ENCODE peak calls at places on chromosome 17, in ten cellular contexts. One of them, this sample, is unnamed.

GRCh38 chr17:76119409-76120371 is 16.1 kb upstream of the EXOC7 start:
- DNase-seq in psoas muscle: no peak
- DNase-seq in WTC11: no peak
- DNase-seq in right lobe of liver: no peak
- DNase-seq in neural progenitor cell: no peak
- DNase-seq in stomach: no peak
- DNase-seq in fibroblast of pulmonary artery: no peak
- DNase-seq in K562: no peak
- DNase-seq in AG04450: no peak
- DNase-seq in H9: no peak
- DNase-seq in this sample: no peak

GRCh38 chr17:75343007-75343406 is 53.8 kb upstream of the SLC25A19 start:
- DNase-seq in right lobe of liver: no peak
- DNase-seq in WTC11: no peak
- DNase-seq in fibroblast of pulmonary artery: no peak
- DNase-seq in stomach: no peak
- DNase-seq in AG04450: no peak
- DNase-seq in neural progenitor cell: no peak
- DNase-seq in K562: no peak
- DNase-seq in H9: no peak
- DNase-seq in psoas muscle: no peak
- DNase-seq in this sample: no peak

GRCh38 chr17:42422412-42422957 is 571 bp downstream of the CAVIN1 start:
- DNase-seq in H9: peak
- DNase-seq in K562: peak
- DNase-seq in right lobe of liver: peak
- DNase-seq in fibroblast of pulmonary artery: no peak
- DNase-seq in neural progenitor cell: peak
- DNase-seq in stomach: peak
- DNase-seq in AG04450: no peak
- DNase-seq in WTC11: peak
- DNase-seq in psoas muscle: peak
- DNase-seq in this sample: peak

GRCh38 chr17:80101160-80101945 is at the start of gene GAA:
- DNase-seq in neural progenitor cell: peak
- DNase-seq in K562: peak
- DNase-seq in right lobe of liver: peak
- DNase-seq in fibroblast of pulmonary artery: peak
- DNase-seq in AG04450: no peak
- DNase-seq in psoas muscle: peak
- DNase-seq in WTC11: peak
- DNase-seq in stomach: peak
- DNase-seq in H9: peak
- DNase-seq in this sample: peak

GRCh38 chr17:39080416-39081179 is 70.8 kb downstream of the PLXDC1 start:
- DNase-seq in neural progenitor cell: peak
- DNase-seq in right lobe of liver: no peak
- DNase-seq in AG04450: no peak
- DNase-seq in H9: no peak
- DNase-seq in psoas muscle: peak
- DNase-seq in WTC11: no peak
- DNase-seq in stomach: no peak
- DNase-seq in fibroblast of pulmonary artery: peak
- DNase-seq in K562: no peak
- DNase-seq in this sample: no peak

GRCh38 chr17:49894761-49895160 is 46.9 kb upstream of the TAC4 start:
- DNase-seq in stomach: no peak
- DNase-seq in psoas muscle: no peak
- DNase-seq in K562: no peak
- DNase-seq in neural progenitor cell: no peak
- DNase-seq in WTC11: no peak
- DNase-seq in H9: no peak
- DNase-seq in AG04450: no peak
- DNase-seq in fibroblast of pulmonary artery: no peak
- DNase-seq in right lobe of liver: no peak
- DNase-seq in this sample: no peak

GRCh38 chr17:66331038-66331816 is 28.8 kb downstream of the PRKCA start:
- DNase-seq in right lobe of liver: no peak
- DNase-seq in psoas muscle: no peak
- DNase-seq in AG04450: no peak
- DNase-seq in stomach: no peak
- DNase-seq in K562: peak
- DNase-seq in fibroblast of pulmonary artery: no peak
- DNase-seq in H9: no peak
- DNase-seq in WTC11: no peak
- DNase-seq in neural progenitor cell: no peak
- DNase-seq in this sample: no peak

GRCh38 chr17:42001729-42002128 is 15.5 kb downstream of the DNAJC7 start:
- DNase-seq in AG04450: no peak
- DNase-seq in stomach: no peak
- DNase-seq in fibroblast of pulmonary artery: no peak
- DNase-seq in right lobe of liver: no peak
- DNase-seq in WTC11: no peak
- DNase-seq in neural progenitor cell: no peak
- DNase-seq in psoas muscle: no peak
- DNase-seq in H9: no peak
- DNase-seq in K562: no peak
- DNase-seq in this sample: no peak

GRCh38 chr17:49783051-49783715 is 5.3 kb upstream of the KAT7 start:
- DNase-seq in right lobe of liver: no peak
- DNase-seq in K562: no peak
- DNase-seq in stomach: no peak
- DNase-seq in H9: no peak
- DNase-seq in fibroblast of pulmonary artery: no peak
- DNase-seq in psoas muscle: no peak
- DNase-seq in AG04450: no peak
- DNase-seq in WTC11: no peak
- DNase-seq in neural progenitor cell: no peak
- DNase-seq in this sample: no peak

GRCh38 chr17:82603981-82604448 is 44.2 kb downstream of the WDR45B start:
- DNase-seq in K562: no peak
- DNase-seq in neural progenitor cell: no peak
- DNase-seq in stomach: peak
- DNase-seq in fibroblast of pulmonary artery: no peak
- DNase-seq in right lobe of liver: peak
- DNase-seq in WTC11: no peak
- DNase-seq in AG04450: no peak
- DNase-seq in H9: no peak
- DNase-seq in psoas muscle: no peak
- DNase-seq in this sample: no peak

DNA sequence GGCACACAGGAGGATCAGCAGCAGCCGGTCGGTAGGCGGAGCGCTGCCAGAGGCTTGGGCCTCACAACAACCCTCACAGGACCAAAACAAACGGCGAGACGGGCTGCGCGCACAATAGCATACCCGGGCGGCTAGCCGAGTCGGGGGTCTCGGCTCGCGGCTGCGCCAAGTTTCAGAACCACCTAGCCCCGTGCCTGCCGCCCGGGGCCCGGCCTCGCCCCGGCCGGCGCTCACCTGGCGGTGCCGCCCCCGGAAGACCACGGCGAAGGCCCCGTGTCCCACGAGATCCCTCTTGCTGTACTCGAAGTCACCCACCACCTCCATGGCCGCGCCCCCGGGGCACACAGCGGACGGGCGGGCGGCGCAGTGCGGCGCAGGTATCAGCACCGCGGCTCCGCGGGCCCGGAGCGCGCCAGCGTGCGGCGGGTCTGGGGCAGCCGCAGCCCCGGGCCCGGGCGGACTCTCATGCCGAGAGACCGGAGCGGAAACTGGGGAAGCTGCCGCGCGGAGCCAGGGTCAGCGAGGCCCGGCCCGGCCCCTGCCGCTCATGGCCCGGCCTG is 562 bp downstream of the ULK2 start:
- DNase-seq in H9: peak
- DNase-seq in stomach: peak
- DNase-seq in K562: no peak
- DNase-seq in fibroblast of pulmonary artery: peak
- DNase-seq in WTC11: peak
- DNase-seq in psoas muscle: peak
- DNase-seq in neural progenitor cell: peak
- DNase-seq in AG04450: no peak
- DNase-seq in right lobe of liver: peak
- DNase-seq in this sample: peak
- TF ChIP-seq CTCF in H9: peak
- TF ChIP-seq CTCF in stomach: no peak
- TF ChIP-seq CTCF in K562: no peak
- TF ChIP-seq CTCF in fibroblast of pulmonary artery: peak
- TF ChIP-seq CTCF in WTC11: no peak
- TF ChIP-seq CTCF in psoas muscle: no peak
- TF ChIP-seq CTCF in neural progenitor cell: peak
- TF ChIP-seq CTCF in AG04450: peak
- TF ChIP-seq CTCF in right lobe of liver: peak
- TF ChIP-seq CTCF in this sample: no peak

DNA sequence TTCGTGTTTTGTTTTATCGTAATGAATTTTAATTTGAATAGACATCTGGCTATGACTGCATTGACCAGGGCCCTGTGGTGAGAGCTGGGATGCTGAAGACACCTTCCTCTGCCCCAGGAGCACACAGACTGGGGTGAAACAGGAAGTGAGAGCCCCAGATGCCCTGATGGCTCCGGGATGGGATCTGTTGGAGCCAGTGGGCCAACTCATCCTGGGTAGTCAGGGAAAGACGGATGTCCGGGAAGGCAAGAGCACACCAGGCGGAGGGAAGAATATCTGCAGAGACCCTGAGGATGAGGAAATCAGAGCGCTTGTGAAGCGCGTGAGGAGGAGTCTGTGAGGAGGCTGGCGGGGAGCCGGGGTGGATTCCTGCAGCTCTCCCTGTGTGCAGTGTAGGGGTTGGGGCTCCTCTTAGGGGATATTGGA is 71.5 kb upstream of the LGALS9 start:
- DNase-seq in stomach: no peak
- DNase-seq in H9: no peak
- DNase-seq in neural progenitor cell: no peak
- DNase-seq in fibroblast of pulmonary artery: peak
- DNase-seq in K562: no peak
- DNase-seq in WTC11: no peak
- DNase-seq in AG04450: peak
- DNase-seq in right lobe of liver: no peak
- DNase-seq in psoas muscle: peak
- DNase-seq in this sample: no peak
- TF ChIP-seq CTCF in stomach: no peak
- TF ChIP-seq CTCF in H9: no peak
- TF ChIP-seq CTCF in neural progenitor cell: no peak
- TF ChIP-seq CTCF in fibroblast of pulmonary artery: peak
- TF ChIP-seq CTCF in K562: no peak
- TF ChIP-seq CTCF in WTC11: no peak
- TF ChIP-seq CTCF in AG04450: peak
- TF ChIP-seq CTCF in right lobe of liver: no peak
- TF ChIP-seq CTCF in psoas muscle: no peak
- TF ChIP-seq CTCF in this sample: no peak

DNA sequence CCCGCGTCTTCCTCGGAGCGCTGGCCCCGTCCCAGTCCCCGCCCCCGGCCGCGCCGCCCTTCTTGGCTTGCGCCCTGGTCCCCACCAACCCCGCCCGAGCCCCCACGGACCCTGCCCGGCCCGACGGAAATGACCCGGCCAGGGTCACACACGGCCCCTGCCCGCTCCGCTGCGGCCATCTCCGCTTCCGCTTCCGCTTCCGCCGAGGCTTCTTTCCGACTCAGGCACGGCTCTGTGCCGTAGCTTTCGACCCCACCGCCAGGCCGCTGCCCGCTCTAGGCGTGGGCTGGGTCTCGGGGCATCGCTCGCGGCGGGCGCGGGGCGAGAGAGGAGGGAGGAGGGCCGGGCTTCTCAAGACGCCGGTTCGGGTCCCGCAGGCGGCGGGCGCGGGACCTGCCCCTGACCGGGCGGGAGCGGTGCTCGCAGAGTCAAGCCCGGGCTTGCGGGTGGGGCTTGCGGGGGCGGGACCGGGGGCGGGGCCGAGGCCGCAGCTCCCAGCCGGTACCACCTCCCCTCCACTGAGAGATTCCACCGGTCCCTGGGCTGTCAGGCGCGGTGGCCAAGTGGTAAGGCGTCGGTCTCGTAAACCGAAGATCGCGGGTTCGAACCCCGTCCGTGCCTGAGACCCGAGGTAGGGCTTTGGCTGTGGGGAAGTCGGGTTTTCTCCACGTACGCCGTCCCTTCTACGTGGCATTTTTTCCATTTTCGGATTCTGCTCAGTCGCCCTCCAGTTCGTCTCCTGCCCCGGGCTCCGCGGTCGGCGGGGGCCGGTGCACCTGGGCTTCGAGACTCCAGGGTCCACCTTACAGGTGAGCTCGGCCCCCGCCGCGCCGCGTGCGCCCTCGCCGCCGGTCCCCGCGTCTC is 158.3 kb downstream of the RAB11FIP4 start:
- DNase-seq in neural progenitor cell: peak
- DNase-seq in stomach: peak
- DNase-seq in right lobe of liver: peak
- DNase-seq in psoas muscle: peak
- DNase-seq in K562: peak
- DNase-seq in WTC11: peak
- DNase-seq in H9: peak
- DNase-seq in AG04450: peak
- DNase-seq in fibroblast of pulmonary artery: peak
- DNase-seq in this sample: peak
- TF ChIP-seq CTCF in neural progenitor cell: no peak
- TF ChIP-seq CTCF in stomach: no peak
- TF ChIP-seq CTCF in right lobe of liver: no peak
- TF ChIP-seq CTCF in psoas muscle: no peak
- TF ChIP-seq CTCF in K562: no peak
- TF ChIP-seq CTCF in WTC11: no peak
- TF ChIP-seq CTCF in H9: no peak
- TF ChIP-seq CTCF in AG04450: no peak
- TF ChIP-seq CTCF in fibroblast of pulmonary artery: no peak
- TF ChIP-seq CTCF in this sample: no peak

GRCh38 chr17:20009302-20010098 is at the start of gene SPECC1:
- DNase-seq in right lobe of liver: peak
- DNase-seq in stomach: peak
- DNase-seq in WTC11: peak
- DNase-seq in K562: peak
- DNase-seq in AG04450: no peak
- DNase-seq in neural progenitor cell: peak
- DNase-seq in psoas muscle: peak
- DNase-seq in H9: peak
- DNase-seq in fibroblast of pulmonary artery: peak
- DNase-seq in this sample: peak

GRCh38 chr17:20009052-20009301 is 182 bp upstream of the SPECC1 start:
- DNase-seq in psoas muscle: no peak
- DNase-seq in K562: no peak
- DNase-seq in WTC11: no peak
- DNase-seq in AG04450: no peak
- DNase-seq in stomach: no peak
- DNase-seq in H9: no peak
- DNase-seq in neural progenitor cell: no peak
- DNase-seq in right lobe of liver: no peak
- DNase-seq in fibroblast of pulmonary artery: no peak
- DNase-seq in this sample: no peak

GRCh38 chr17:20010886-20011402 is 1.8 kb downstream of the SPECC1 start:
- DNase-seq in stomach: no peak
- DNase-seq in right lobe of liver: no peak
- DNase-seq in WTC11: no peak
- DNase-seq in psoas muscle: no peak
- DNase-seq in AG04450: no peak
- DNase-seq in K562: no peak
- DNase-seq in fibroblast of pulmonary artery: no peak
- DNase-seq in H9: no peak
- DNase-seq in neural progenitor cell: no peak
- DNase-seq in this sample: no peak

GRCh38 chr17:20008242-20009051 is 712 bp upstream of the SPECC1 start:
- DNase-seq in neural progenitor cell: peak
- DNase-seq in H9: peak
- DNase-seq in WTC11: peak
- DNase-seq in fibroblast of pulmonary artery: peak
- DNase-seq in right lobe of liver: no peak
- DNase-seq in K562: peak
- DNase-seq in stomach: no peak
- DNase-seq in AG04450: no peak
- DNase-seq in psoas muscle: no peak
- DNase-seq in this sample: peak

GRCh38 chr17:20010099-20010863 is 1.1 kb downstream of the SPECC1 start:
- DNase-seq in stomach: peak
- DNase-seq in WTC11: peak
- DNase-seq in neural progenitor cell: peak
- DNase-seq in K562: peak
- DNase-seq in AG04450: peak
- DNase-seq in psoas muscle: no peak
- DNase-seq in fibroblast of pulmonary artery: peak
- DNase-seq in right lobe of liver: no peak
- DNase-seq in H9: peak
- DNase-seq in this sample: peak
- TF ChIP-seq CTCF in stomach: peak
- TF ChIP-seq CTCF in WTC11: no peak
- TF ChIP-seq CTCF in neural progenitor cell: peak
- TF ChIP-seq CTCF in K562: peak
- TF ChIP-seq CTCF in AG04450: peak
- TF ChIP-seq CTCF in psoas muscle: no peak
- TF ChIP-seq CTCF in fibroblast of pulmonary artery: peak
- TF ChIP-seq CTCF in right lobe of liver: peak
- TF ChIP-seq CTCF in H9: peak
- TF ChIP-seq CTCF in this sample: no peak

This sample was measured in endothelial cell.